ENCODE peak calls at places on chromosomes 4 and X, in ten cellular contexts. Z, M, D, J, X, C, Y, T, S and G are unnamed samples.

GRCh38 chr4:127479031-127479622 is 153.6 kb upstream of the INTU start:
- DNase-seq in Z (no peak), M (no peak), D (peak), J (no peak), X (peak), C (peak), Y (peak), T (no peak), S (peak), G (peak)

GRCh38 chrX:7446815-7447214 is 298.9 kb upstream of the PUDP start:
- DNase-seq in Z (no peak), M (no peak), D (no peak), J (no peak), X (peak), C (no peak), Y (no peak), T (no peak), S (no peak), G (no peak)

GRCh38 chrX:42375080-42375479 is 402.9 kb downstream of the PPP1R2C start:
- DNase-seq in Z (no peak), M (no peak), D (no peak), J (no peak), X (no peak), C (no peak), Y (no peak), T (no peak), S (no peak), G (no peak)

GRCh38 chr4:25993564-25994185 is 79.7 kb downstream of the SMIM20 start:
- DNase-seq in Z (no peak), M (no peak), D (peak), J (no peak), X (no peak), C (peak), Y (peak), T (no peak), S (no peak), G (no peak)

GRCh38 chrX:12955882-12956703 is 18.8 kb upstream of the TMSB4X start:
- DNase-seq in Z (peak), M (peak), D (peak), J (peak), X (peak), C (peak), Y (peak), T (peak), S (no peak), G (no peak)

GRCh38 chrX:71910526-71911022 is at the start of gene NHSL2:
- DNase-seq in Z (no peak), M (peak), D (peak), J (no peak), X (peak), C (no peak), Y (peak), T (no peak), S (no peak), G (no peak)

GRCh38 chrX:95764972-95765451 is 919.6 kb upstream of the DIAPH2 start:
- DNase-seq in Z (no peak), M (no peak), D (peak), J (no peak), X (peak), C (peak), Y (peak), T (no peak), S (no peak), G (no peak)

GRCh38 chr4:56410247-56410646 is 23.0 kb upstream of the AASDH start:
- DNase-seq in Z (peak), M (no peak), D (peak), J (no peak), X (peak), C (no peak), Y (peak), T (no peak), S (peak), G (peak)

GRCh38 chr4:176539091-176539784 is 219.5 kb downstream of the SPCS3 start:
- DNase-seq in Z (no peak), M (no peak), D (no peak), J (no peak), X (no peak), C (no peak), Y (no peak), T (no peak), S (no peak), G (no peak)

GRCh38 chrX:153370293-153371055 is 30.7 kb downstream of the PNMA6E start:
- DNase-seq in Z (no peak), M (no peak), D (no peak), J (peak), X (no peak), C (no peak), Y (no peak), T (no peak), S (no peak), G (no peak)

GRCh38 chr4:4801013-4801412 is 58.5 kb upstream of the MSX1 start:
- DNase-seq in Z (no peak), M (no peak), D (peak), J (no peak), X (peak), C (no peak), Y (peak), T (no peak), S (no peak), G (no peak)

GRCh38 chr4:74319506-74319905 is 11.2 kb downstream of the EPGN start:
- DNase-seq in Z (no peak), M (no peak), D (peak), J (no peak), X (no peak), C (no peak), Y (no peak), T (no peak), S (no peak), G (no peak)

GRCh38 chr4:2712261-2712842 is 43.8 kb downstream of the TNIP2 start:
- DNase-seq in Z (no peak), M (no peak), D (no peak), J (no peak), X (no peak), C (peak), Y (no peak), T (no peak), S (no peak), G (no peak)

GRCh38 chrX:142819461-142819860 is 206.3 kb upstream of the SPANXN4 start:
- DNase-seq in Z (no peak), M (no peak), D (no peak), J (no peak), X (no peak), C (no peak), Y (no peak), T (no peak), S (no peak), G (no peak)

GRCh38 chr4:2931765-2932560 is 31.2 kb downstream of the NOP14 start:
- DNase-seq in Z (peak), M (no peak), D (no peak), J (peak), X (no peak), C (peak), Y (no peak), T (peak), S (no peak), G (no peak)

GRCh38 chr4:140756292-140757219 is at the start of gene TBC1D9:
- DNase-seq in Z (peak), M (no peak), D (peak), J (peak), X (peak), C (peak), Y (peak), T (peak), S (peak), G (no peak)